ENCODE peak calls at places on chromosomes 13 and 19, in ten cellular contexts. L, N, T, S, G, B, Z, J, Q and W are unnamed samples.

GRCh38 chr13:60143775-60144174 is 20.0 kb downstream of the DIAPH3 start:
- DNase-seq in Q (peak; percentile 55), Z (no peak), L (no peak), T (no peak), N (no peak), J (no peak), S (no peak), B (no peak), G (no peak), W (no peak)

GRCh38 chr19:46016426-46017094 is 6.3 kb downstream of the PGLYRP1 start:
- DNase-seq in N (peak; percentile 69), L (peak; percentile 71), B (peak; percentile 84), S (peak; percentile 20), Q (peak; percentile 69), Z (peak; percentile 83), T (peak; percentile 65), J (peak; percentile 62), G (peak; percentile 50), W (peak; percentile 80)

GRCh38 chr13:20121154-20121515 is 39.7 kb downstream of the GJA3 start:
- DNase-seq in J (no peak), T (no peak), S (no peak), B (no peak), Q (no peak), G (no peak), L (no peak), Z (no peak), N (no peak), W (no peak)

GRCh38 chr19:46955114-46955812 is 64.4 kb upstream of the NPAS1 start:
- DNase-seq in Q (no peak), G (no peak), J (no peak), N (no peak), B (no peak), S (no peak), Z (no peak), T (peak; percentile 34), L (no peak), W (no peak)

GRCh38 chr19:15198006-15198356 is 2.8 kb downstream of the NOTCH3 start:
- DNase-seq in T (no peak), Q (no peak), B (no peak), S (no peak), L (no peak), N (no peak), J (no peak), Z (no peak), G (no peak), W (peak; percentile 70)

GRCh38 chr13:112995395-112996091 is 26.5 kb downstream of the MCF2L start:
- DNase-seq in N (no peak), B (no peak), Z (no peak), Q (peak; percentile 87), L (no peak), S (no peak), J (no peak), T (no peak), G (no peak), W (no peak)

GRCh38 chr19:43779147-43779819 is 1.5 kb downstream of the KCNN4 start:
- DNase-seq in B (peak; percentile 49), L (no peak), T (no peak), Z (no peak), J (no peak), Q (no peak), G (no peak), N (no peak), S (no peak), W (peak; percentile 69)

GRCh38 chr19:325173-325936 is 19.2 kb downstream of the MIER2 start:
- DNase-seq in Q (no peak), J (no peak), S (no peak), N (no peak), L (no peak), B (no peak), T (no peak), G (no peak), Z (no peak), W (no peak)

GRCh38 chr13:85616275-85616674 is 182.9 kb downstream of the SLITRK6 start:
- DNase-seq in N (no peak), L (peak; percentile 2), B (no peak), S (no peak), Z (no peak), Q (no peak), T (no peak), J (no peak), G (no peak), W (no peak)

GRCh38 chr13:46804391-46804815 is 7.4 kb upstream of the ESD start:
- DNase-seq in Q (no peak), J (no peak), S (peak; percentile 86), Z (no peak), B (no peak), N (no peak), L (peak; percentile 95), G (no peak), T (no peak), W (no peak)

GRCh38 chr13:68110178-68110768 is 880.1 kb upstream of the PCDH9 start:
- DNase-seq in Q (no peak), B (no peak), J (no peak), N (no peak), Z (no peak), S (no peak), T (no peak), G (no peak), L (no peak), W (no peak)

GRCh38 chr13:40619479-40619814 is 47.0 kb downstream of the FOXO1 start:
- DNase-seq in L (peak; percentile 15), N (no peak), Q (no peak), T (no peak), B (no peak), G (no peak), Z (no peak), J (no peak), S (no peak), W (no peak)

GRCh38 chr19:48194041-48194871 is 23.8 kb downstream of the ZSWIM9 start:
- DNase-seq in S (no peak), N (no peak), G (no peak), Q (no peak), T (no peak), J (no peak), Z (no peak), B (no peak), L (no peak), W (no peak)

GRCh38 chr19:15218501-15218900 is 13.7 kb downstream of the EPHX3 start:
- DNase-seq in Z (no peak), T (no peak), S (no peak), L (no peak), G (no peak), Q (no peak), N (no peak), B (no peak), J (no peak), W (no peak)

GRCh38 chr19:2051771-2052704 is 994 bp upstream of the MKNK2 start:
- DNase-seq in T (no peak), Q (no peak), N (peak; percentile 43), S (no peak), G (no peak), Z (no peak), B (no peak), J (no peak), L (no peak), W (peak; percentile 91)

GRCh38 chr13:47503468-47503867 is 497.6 kb downstream of the SUCLA2 start:
- DNase-seq in Q (no peak), S (no peak), J (no peak), L (no peak), Z (no peak), G (no peak), B (no peak), N (no peak), T (no peak), W (no peak)

GRCh38 chr19:48681127-48681470 is 8.3 kb upstream of the NTN5 start:
- DNase-seq in Q (no peak), B (no peak), N (peak; percentile 3), J (no peak), S (peak; percentile 83), T (no peak), G (no peak), L (peak; percentile 56), Z (no peak), W (no peak)

GRCh38 chr19:11025006-11025405 is 64.2 kb downstream of the SMARCA4 start:
- DNase-seq in Z (no peak), S (no peak), G (no peak), Q (no peak), L (no peak), J (no peak), N (no peak), T (no peak), B (no peak), W (no peak)

GRCh38 chr13:32426981-32427851 is 714 bp downstream of the N4BP2L1 start:
- DNase-seq in Z (peak; percentile 25), N (peak; percentile 51), L (peak; percentile 23), J (peak; percentile 39), S (no peak), G (peak; percentile 18), B (peak; percentile 45), Q (peak; percentile 36), T (peak; percentile 30), W (peak; percentile 44)

GRCh38 chr13:32940601-32941000 is 75.6 kb upstream of the KL start:
- DNase-seq in G (no peak), N (no peak), B (no peak), S (peak; percentile 6), Q (peak; percentile 41), L (peak; percentile 70), Z (peak; percentile 17), J (peak; percentile 6), T (no peak), W (peak; percentile 75)

GRCh38 chr13:29507356-29507755 is 88.1 kb downstream of the SLC7A1 start:
- DNase-seq in Q (peak; percentile 68), G (no peak), T (no peak), N (no peak), B (no peak), L (no peak), S (no peak), Z (no peak), J (no peak), W (no peak)

GRCh38 chr19:55678121-55678671 is 3.2 kb downstream of the EPN1 start:
- DNase-seq in Q (no peak), G (no peak), L (no peak), T (no peak), B (peak; percentile 38), J (peak; percentile 16), S (no peak), Z (peak; percentile 41), N (peak; percentile 11), W (peak; percentile 78)

GRCh38 chr13:78876915-78877549 is 218.1 kb upstream of the OBI1 start:
- DNase-seq in T (no peak), Z (no peak), L (no peak), B (no peak), J (no peak), Q (no peak), G (no peak), S (no peak), N (no peak), W (no peak)

GRCh38 chr19:40549007-40549708 is 27.5 kb upstream of the SHKBP1 start:
- DNase-seq in L (peak; percentile 48), N (no peak), G (peak; percentile 44), S (peak; percentile 6), Z (no peak), B (peak; percentile 49), Q (peak; percentile 93), J (peak; percentile 24), T (peak; percentile 37), W (peak; percentile 55)

GRCh38 chr19:34232566-34233481 is 21.5 kb upstream of the GARRE1 start:
- DNase-seq in S (peak; percentile 74), L (peak; percentile 96), Q (no peak), G (no peak), N (peak; percentile 42), J (peak; percentile 19), T (no peak), Z (peak; percentile 14), B (peak; percentile 59), W (peak; percentile 65)

GRCh38 chr13:44221657-44222056 is 152.0 kb upstream of the SERP2 start:
- DNase-seq in L (no peak), N (no peak), S (no peak), T (no peak), Z (no peak), J (no peak), Q (no peak), B (no peak), G (no peak), W (no peak)

GRCh38 chr13:101785858-101786257 is 333.4 kb downstream of the ITGBL1 start:
- DNase-seq in S (no peak), J (no peak), B (peak; percentile 21), N (no peak), G (no peak), T (no peak), L (peak; percentile 41), Q (peak; percentile 44), Z (peak; percentile 24), W (no peak)

GRCh38 chr13:73849292-73849691 is 284.9 kb downstream of the KLF12 start:
- DNase-seq in Z (no peak), G (no peak), B (no peak), T (no peak), S (no peak), Q (no peak), J (no peak), L (peak; percentile 57), N (no peak), W (no peak)